ENCODE peak calls at places on chromosomes 5 and 9, in eight cellular contexts. S, Q, J, Y, T, P, O and E are unnamed samples.

GRCh38 chr5:119954106-119954505 is 324.7 kb downstream of the FAM170A start:
- DNase-seq in J (no peak), S (no peak), Q (no peak), P (no peak), O (no peak), T (no peak), Y (no peak), E (no peak)

GRCh38 chr9:136619742-136620440 is 42.8 kb upstream of the EGFL7 start:
- DNase-seq in T (peak), Q (no peak), J (no peak), P (peak), S (no peak), Y (no peak), O (no peak), E (peak)

GRCh38 chr9:125683486-125683885 is 23.5 kb downstream of the MAPKAP1 start:
- DNase-seq in J (peak), S (no peak), P (no peak), Q (no peak), Y (no peak), T (peak), O (no peak), E (no peak)

GRCh38 chr5:173204185-173204979 is 30.6 kb downstream of the NKX2-5 start:
- DNase-seq in J (no peak), P (no peak), Y (no peak), T (peak), S (peak), O (no peak), Q (peak), E (no peak)

GRCh38 chr5:5584236-5584749 is 161.8 kb downstream of the ICE1 start:
- DNase-seq in Q (no peak), O (no peak), T (no peak), S (no peak), Y (no peak), P (no peak), J (no peak), E (no peak)

GRCh38 chr5:36298546-36298945 is 3.2 kb downstream of the RANBP3L start:
- DNase-seq in Y (no peak), Q (no peak), J (no peak), O (no peak), S (no peak), T (no peak), P (no peak), E (no peak)

GRCh38 chr5:132776077-132776931 is 735 bp downstream of the SEPTIN8 start:
- DNase-seq in Q (peak), J (no peak), O (peak), T (peak), S (peak), Y (no peak), P (no peak), E (peak)

GRCh38 chr5:149728303-149728702 is 1.8 kb upstream of the PPARGC1B start:
- DNase-seq in J (no peak), S (no peak), P (peak), Q (no peak), O (no peak), Y (no peak), T (no peak), E (no peak)

GRCh38 chr5:34991486-34992238 is 56.1 kb downstream of the AGXT2 start:
- DNase-seq in P (no peak), Q (no peak), O (peak), S (no peak), Y (no peak), J (peak), T (peak), E (no peak)

GRCh38 chr9:74783408-74783807 is 104.3 kb downstream of the TRPM6 start:
- DNase-seq in S (no peak), Q (peak), J (peak), P (no peak), T (peak), O (no peak), Y (no peak), E (no peak)

GRCh38 chr5:58946232-58946631 is 363.4 kb downstream of the RAB3C start:
- DNase-seq in P (no peak), J (no peak), T (no peak), Y (no peak), Q (no peak), O (no peak), S (peak), E (no peak)

GRCh38 chr5:141835928-141836667 is 42.1 kb downstream of the PCDH1 start:
- DNase-seq in Y (no peak), S (no peak), P (no peak), J (no peak), Q (no peak), O (no peak), T (no peak), E (no peak)

GRCh38 chr9:91611582-91611981 is 187.9 kb upstream of the NFIL3 start:
- DNase-seq in P (no peak), J (no peak), Q (peak), O (no peak), S (no peak), Y (no peak), T (no peak), E (no peak)

GRCh38 chr5:40480392-40480791 is 199.3 kb upstream of the PTGER4 start:
- DNase-seq in Q (no peak), Y (peak), P (no peak), S (no peak), J (peak), O (no peak), T (no peak), E (no peak)

GRCh38 chr5:36881807-36882206 is 5.2 kb downstream of the NIPBL start:
- DNase-seq in Y (no peak), O (no peak), P (no peak), S (no peak), J (no peak), T (no peak), Q (no peak), E (no peak)

GRCh38 chr5:139445325-139446170 is 6.2 kb upstream of the DNAJC18 start:
- DNase-seq in Q (no peak), J (peak), T (no peak), O (no peak), S (no peak), P (no peak), Y (no peak), E (no peak)

GRCh38 chr5:55694152-55694830 is 17.8 kb downstream of the SLC38A9 start:
- DNase-seq in Y (no peak), S (peak), J (no peak), O (no peak), T (peak), Q (peak), P (no peak), E (peak)

GRCh38 chr9:14323969-14324366 is 10.0 kb upstream of the NFIB start:
- DNase-seq in T (no peak), Y (no peak), J (no peak), Q (no peak), P (no peak), S (no peak), O (no peak), E (no peak)

GRCh38 chr9:127112056-127112455 is 10.4 kb downstream of the ANGPTL2 start:
- DNase-seq in Y (no peak), J (no peak), P (no peak), S (no peak), O (no peak), Q (no peak), T (no peak), E (no peak)

GRCh38 chr5:170848033-170848432 is 13.8 kb upstream of the RANBP17 start:
- DNase-seq in Y (no peak), S (no peak), T (peak), P (no peak), Q (no peak), J (no peak), O (no peak), E (no peak)

GRCh38 chr5:134904621-134905245 is at the start of gene PCBD2:
- DNase-seq in O (peak), J (peak), P (peak), T (peak), Y (peak), Q (peak), S (peak), E (peak)

GRCh38 chr5:147949711-147950573 is 43.6 kb upstream of the C5orf46 start:
- DNase-seq in Y (no peak), T (peak), J (peak), Q (peak), O (no peak), P (no peak), S (peak), E (peak)

GRCh38 chr5:169648725-169649124 is 11.7 kb downstream of the DOCK2 start:
- DNase-seq in Q (no peak), Y (no peak), P (no peak), J (no peak), T (peak), O (no peak), S (no peak), E (no peak)

GRCh38 chr9:130304141-130304540 is 38.6 kb downstream of the HMCN2 start:
- DNase-seq in J (no peak), O (no peak), P (no peak), S (no peak), Q (no peak), T (no peak), Y (no peak), E (no peak)

GRCh38 chr9:91720746-91721705 is 229.0 kb downstream of the ROR2 start:
- DNase-seq in S (no peak), J (peak), Q (no peak), O (peak), T (no peak), P (no peak), Y (no peak), E (no peak)

GRCh38 chr9:70058569-70059161 is 15.0 kb downstream of the MAMDC2 start:
- DNase-seq in T (no peak), P (no peak), J (no peak), O (no peak), Q (no peak), Y (no peak), S (no peak), E (no peak)

GRCh38 chr5:143614831-143615230 is 197.1 kb upstream of the HMHB1 start:
- DNase-seq in O (no peak), Q (no peak), J (no peak), T (no peak), P (no peak), S (no peak), Y (no peak), E (no peak)

GRCh38 chr9:132582786-132583583 is 579 bp downstream of the BARHL1 start:
- DNase-seq in S (no peak), O (no peak), Y (no peak), T (no peak), P (no peak), Q (no peak), J (no peak), E (no peak)

GRCh38 chr9:74696520-74696919 is 191.2 kb downstream of the TRPM6 start:
- DNase-seq in Q (no peak), T (no peak), O (no peak), J (no peak), Y (no peak), P (no peak), S (no peak), E (no peak)

GRCh38 chr5:90338712-90339372 is 70.7 kb downstream of the CETN3 start:
- DNase-seq in Q (no peak), O (no peak), T (no peak), Y (no peak), S (no peak), P (no peak), J (no peak), E (no peak)

GRCh38 chr5:170896779-170897178 is 35.0 kb downstream of the RANBP17 start:
- DNase-seq in Q (peak), T (no peak), P (no peak), S (peak), O (no peak), J (peak), Y (no peak), E (no peak)

GRCh38 chr9:121984726-121985402 is 108.2 kb downstream of the TTLL11 start:
- DNase-seq in O (no peak), Q (no peak), S (no peak), J (no peak), P (no peak), T (peak), Y (no peak), E (no peak)

GRCh38 chr9:131046581-131047202 is 37.7 kb downstream of the LAMC3 start:
- DNase-seq in P (peak), Q (peak), T (peak), J (peak), S (peak), O (peak), Y (peak), E (peak)